ENCODE peak calls at places on chromosomes 11 and 22, in four cellular contexts. N is HepG2, I is K562, E is GM12878. X is an unnamed sample.
A peak's percentile ranks its signal among the peaks of the same experiment; 100 is the strongest.

GRCh38 chr11:8338138-8338537 is 74.5 kb upstream of the LMO1 start:
- DNase-seq in N (peak; percentile 18), E (no peak), I (peak; percentile 82), X (peak; percentile 77)

GRCh38 chr11:134584706-134585445 is 172.8 kb upstream of the B3GAT1 start:
- DNase-seq in E (no peak), I (no peak), N (no peak), X (no peak)

GRCh38 chr11:83056204-83056603 is 15.5 kb downstream of the RAB30 start:
- DNase-seq in E (no peak), N (no peak), I (no peak), X (no peak)

GRCh38 chr11:32456864-32457263 is 21.5 kb upstream of the WT1 start:
- DNase-seq in I (no peak), N (no peak), E (no peak), X (no peak)

GRCh38 chr11:65301491-65302329 is 13.0 kb upstream of the CDC42EP2 start:
- DNase-seq in I (peak; percentile 63), E (no peak), N (no peak), X (no peak)

GRCh38 chr11:124085583-124085982 is 29.7 kb upstream of the VWA5A start:
- DNase-seq in I (no peak), E (no peak), N (no peak), X (no peak)

GRCh38 chr11:121586727-121587126 is 134.0 kb upstream of the SORL1-AS1 start:
- DNase-seq in E (no peak), I (no peak), N (no peak), X (no peak)

GRCh38 chr11:117915219-117915618 is 14.0 kb downstream of the TMPRSS13 start:
- DNase-seq in E (no peak), N (no peak), I (no peak), X (no peak)

GRCh38 chr11:113161671-113162589 is 152.5 kb upstream of the TTC12 start:
- DNase-seq in I (no peak), E (no peak), N (no peak), X (no peak)

GRCh38 chr22:41177626-41178424 is 27.3 kb upstream of the L3MBTL2 start:
- DNase-seq in N (no peak), E (no peak), I (no peak), X (no peak)

GRCh38 chr22:48736593-48737460 is 1090.8 kb downstream of the BRD1 start:
- DNase-seq in E (no peak), N (no peak), I (no peak), X (no peak)

GRCh38 chr22:47213571-47214230 is 451.3 kb downstream of the TBC1D22A start:
- DNase-seq in E (no peak), I (peak; percentile 62), N (peak; percentile 14), X (peak; percentile 28)

GRCh38 chr11:128294685-128295079 is 292.7 kb downstream of the ETS1 start:
- DNase-seq in I (no peak), E (no peak), N (no peak), X (no peak)

GRCh38 chr11:45847908-45848316 is 637 bp downstream of the CRY2 start:
- DNase-seq in E (no peak), N (peak; percentile 41), I (peak; percentile 64), X (peak; percentile 56)

GRCh38 chr11:58575377-58576020 is at the start of gene LPXN:
- DNase-seq in I (no peak), N (no peak), E (no peak), X (no peak)

GRCh38 chr11:69106124-69106811 is 49.5 kb upstream of the SMIM38 start:
- DNase-seq in N (no peak), E (no peak), I (no peak), X (no peak)

GRCh38 chr11:65585396-65586246 is 9.8 kb downstream of the EHBP1L1 start:
- DNase-seq in I (no peak), N (no peak), E (no peak), X (no peak)

GRCh38 chr11:19474954-19475811 is 234.4 kb upstream of the E2F8 start:
- DNase-seq in E (peak; percentile 76), I (no peak), N (no peak), X (no peak)

GRCh38 chr11:1208361-1209261 is 14.3 kb upstream of the MUC5B start:
- DNase-seq in E (no peak), N (no peak), I (no peak), X (no peak)

GRCh38 chr11:78615724-78616123 is 41.1 kb upstream of the NARS2 start:
- DNase-seq in E (no peak), I (no peak), N (peak; percentile 21), X (no peak)

GRCh38 chr11:25159341-25159740 is 662.5 kb downstream of the LUZP2 start:
- DNase-seq in E (no peak), N (no peak), I (no peak), X (no peak)

GRCh38 chr11:73570415-73571114 is 27.3 kb downstream of the FAM168A start:
- DNase-seq in I (no peak), N (no peak), E (no peak), X (peak; percentile 19)

GRCh38 chr11:28743101-28743550 is 634.9 kb downstream of the METTL15 start:
- DNase-seq in E (no peak), I (no peak), N (no peak), X (peak; percentile 81)

GRCh38 chr11:118046051-118046963 is 30.6 kb upstream of the TMPRSS4 start:
- DNase-seq in N (no peak), I (no peak), E (peak; percentile 44), X (no peak)

GRCh38 chr11:34232810-34233209 is 125.0 kb downstream of the ABTB2 start:
- DNase-seq in I (no peak), N (no peak), E (no peak), X (no peak)

GRCh38 chr11:93623179-93623578 is 38.3 kb upstream of the CEP295 start:
- DNase-seq in I (no peak), N (no peak), E (peak; percentile 26), X (no peak)

GRCh38 chr11:130201026-130201425 is 41.4 kb downstream of the ST14 start:
- DNase-seq in E (no peak), N (no peak), I (no peak), X (no peak)

GRCh38 chr22:26887456-26887855 is 230.1 kb downstream of the MIAT start:
- DNase-seq in N (no peak), E (no peak), I (no peak), X (no peak)

GRCh38 chr11:35373284-35373933 is 45.9 kb downstream of the SLC1A2 start:
- DNase-seq in N (peak; percentile 28), I (no peak), E (no peak), X (peak; percentile 74)

GRCh38 chr11:65639623-65640482 is 2.0 kb downstream of the SIPA1 start:
- DNase-seq in E (peak; percentile 91), I (no peak), N (no peak), X (no peak)

GRCh38 chr11:3995307-3995706 is 99.3 kb upstream of the RRM1 start:
- DNase-seq in I (no peak), N (no peak), E (no peak), X (no peak)

GRCh38 chr11:36312593-36312990 is 16.5 kb downstream of the PRR5L start:
- DNase-seq in N (no peak), I (no peak), E (no peak), X (no peak)

GRCh38 chr11:108929241-108929640 is 264.4 kb downstream of the DDX10 start:
- DNase-seq in N (peak; percentile 19), I (no peak), E (no peak), X (peak; percentile 61)
- TF ChIP-seq CTCF in N (no peak), I (no peak), E (no peak), X (no peak)

GRCh38 chr11:120303004-120303637 is 22.0 kb upstream of the TLCD5 start:
- DNase-seq in N (peak; percentile 69), E (peak; percentile 37), I (peak; percentile 87), X (peak; percentile 56)
- TF ChIP-seq CHD4 in N (no peak), E (no peak), I (no peak), X (no peak)

DNA sequence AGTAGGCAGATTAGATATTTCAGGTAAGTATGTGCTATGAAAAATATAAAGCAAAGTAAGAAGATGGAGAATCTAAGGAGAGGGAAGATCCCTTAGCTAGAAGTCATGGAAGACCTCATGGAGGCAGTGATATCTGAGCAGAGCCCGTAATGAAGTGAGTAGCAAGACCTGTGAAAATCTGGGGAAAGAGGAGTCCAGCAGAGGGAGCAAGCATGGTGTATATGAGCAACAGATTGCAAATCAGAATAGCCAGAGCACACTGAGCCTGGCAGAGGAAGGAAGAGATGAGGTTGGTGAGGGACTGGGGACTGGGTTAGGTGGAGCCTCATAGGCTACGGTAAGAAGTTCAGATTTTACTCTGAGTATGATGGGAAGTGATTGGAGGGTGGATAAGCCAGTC is 9.4 kb downstream of the LHFPL7 start:
- DNase-seq in I (no peak), N (peak; percentile 24), E (no peak), X (peak; percentile 45)
- TF ChIP-seq CTCF in I (peak; percentile 24), N (peak; percentile 59), E (peak; percentile 36), X (peak; percentile 33)

GRCh38 chr22:30432096-30432495 is 6.5 kb downstream of the MTFP1 start:
- DNase-seq in I (no peak), E (no peak), N (no peak), X (no peak)
- TF ChIP-seq CHD4 in I (no peak), E (no peak), N (no peak), X (no peak)

GRCh38 chr22:29217827-29218757 is 12.4 kb downstream of the EMID1 start:
- DNase-seq in I (no peak), N (no peak), E (no peak), X (no peak)
- TF ChIP-seq CTCF in I (no peak), N (no peak), E (no peak), X (no peak)

X was measured in A549.